ENCODE peak calls at places on chromosomes 7 and 10, in four cellular contexts. Y is uterus, H is transverse colon, L is endothelial cell of umbilical vein. F is an unnamed sample. For H3K36me3, the result is how much of the 10 kb centered on the place peaks cover.

GRCh38 chr10:6203331-6204062 is 765 bp downstream of the PFKFB3 start:
- DNase-seq in H (peak), Y (peak), L (peak), F (peak)

GRCh38 chr10:133160813-133161471 is 923 bp downstream of the KNDC1 start:
- DNase-seq in L (no peak), H (no peak), Y (peak), F (no peak)

GRCh38 chr10:104036518-104037260 is 49.0 kb downstream of the COL17A1 start:
- DNase-seq in H (no peak), L (no peak), Y (no peak), F (no peak)

GRCh38 chr7:16695621-16696237 is 49.7 kb downstream of the BZW2 start:
- DNase-seq in H (peak), Y (no peak), L (peak), F (peak)

GRCh38 chr10:24762161-24762924 is 38.7 kb upstream of the ARHGAP21 start:
- DNase-seq in Y (no peak), L (peak), H (no peak), F (no peak)

GRCh38 chr10:14750900-14751575 is 23.7 kb downstream of the FAM107B start:
- DNase-seq in L (no peak), H (peak), Y (peak), F (no peak)

GRCh38 chr7:6271091-6271658 is 1.2 kb downstream of the CYTH3 start:
- DNase-seq in Y (peak), L (peak), H (peak), F (peak)

GRCh38 chr7:120402368-120402767 is 129.4 kb downstream of the KCND2 start:
- DNase-seq in L (peak), H (no peak), Y (no peak), F (no peak)

GRCh38 chr7:65827366-65827765 is 45.5 kb upstream of the VKORC1L1 start:
- DNase-seq in L (no peak), H (no peak), Y (no peak), F (no peak)

GRCh38 chr7:79877874-79878465 is 256.7 kb upstream of the GNAI1 start:
- DNase-seq in L (no peak), Y (no peak), H (no peak), F (no peak)

GRCh38 chr10:124735491-124736286 is 8.5 kb downstream of the FAM53B start:
- DNase-seq in H (no peak), L (no peak), Y (no peak), F (no peak)

GRCh38 chr10:131844546-131845084 is 56.2 kb upstream of the PPP2R2D start:
- DNase-seq in H (no peak), Y (no peak), L (no peak), F (no peak)

GRCh38 chr10:118907051-118907450 is 122.5 kb upstream of the NANOS1 start:
- DNase-seq in H (no peak), L (no peak), Y (no peak), F (no peak)

GRCh38 chr7:83457022-83457892 is 191.7 kb downstream of the SEMA3E start:
- DNase-seq in H (no peak), L (no peak), Y (no peak), F (no peak)

GRCh38 chr7:3636131-3636860 is 335.2 kb downstream of the SDK1 start:
- DNase-seq in L (no peak), H (no peak), Y (no peak), F (no peak)

GRCh38 chr7:143193880-143194279 is 10.7 kb downstream of the TAS2R39 start:
- DNase-seq in L (no peak), H (no peak), Y (no peak), F (no peak)

GRCh38 chr10:50416885-50417284 is 165.6 kb upstream of the ASAH2 start:
- DNase-seq in Y (no peak), L (no peak), H (no peak), F (no peak)

GRCh38 chr7:134737561-134738353 is 41.7 kb upstream of the CALD1 start:
- DNase-seq in L (peak), H (no peak), Y (no peak), F (no peak)

GRCh38 chr10:102230861-102231356 is 4.8 kb downstream of the ELOVL3 start:
- DNase-seq in L (no peak), Y (peak), H (peak), F (peak)

GRCh38 chr7:55366461-55367138 is 1.5 kb downstream of the LANCL2 start:
- DNase-seq in Y (no peak), H (no peak), L (no peak), F (no peak)

GRCh38 chr7:106061301-106061979 is 50.7 kb downstream of the SYPL1 start:
- DNase-seq in H (no peak), L (no peak), Y (no peak), F (no peak)

GRCh38 chr10:131453772-131454634 is 142.5 kb upstream of the TCERG1L start:
- DNase-seq in Y (peak), L (no peak), H (peak), F (peak)

GRCh38 chr7:91156326-91156725 is 107.9 kb upstream of the FZD1 start:
- DNase-seq in L (no peak), H (no peak), Y (no peak), F (no peak)

GRCh38 chr7:127751062-127751722 is 99.2 kb downstream of the SND1 start:
- DNase-seq in L (no peak), Y (no peak), H (no peak), F (no peak)

GRCh38 chr10:14296081-14296709 is 34.5 kb downstream of the FRMD4A start:
- DNase-seq in H (no peak), L (peak), Y (no peak), F (peak)

GRCh38 chr7:41130596-41131236 is 572.2 kb downstream of the INHBA start:
- DNase-seq in H (no peak), L (no peak), Y (peak), F (no peak)

GRCh38 chr10:118471863-118472262 is 123.6 kb downstream of the PRLHR start:
- DNase-seq in L (no peak), H (no peak), Y (no peak), F (no peak)

GRCh38 chr10:780536-781524 is 91.4 kb upstream of the DIP2C start:
- DNase-seq in H (no peak), Y (no peak), L (no peak), F (no peak)

GRCh38 chr10:31822150-31822549 is 106.5 kb downstream of the ARHGAP12 start:
- DNase-seq in H (no peak), L (no peak), Y (no peak), F (no peak)

GRCh38 chr10:86960003-86960862 is 1.8 kb downstream of the SNCG start:
- DNase-seq in H (peak), L (peak), Y (peak), F (peak)

GRCh38 chr10:35378547-35379210 is 42.4 kb downstream of the CCNY start:
- DNase-seq in Y (no peak), L (peak), H (no peak), F (no peak)

GRCh38 chr7:20330797-20331230 is at the start of gene ITGB8:
- DNase-seq in Y (peak), H (no peak), L (peak), F (no peak)
- TF ChIP-seq POLR2A in Y (no peak), H (no peak), L (no peak), F (peak)

DNA sequence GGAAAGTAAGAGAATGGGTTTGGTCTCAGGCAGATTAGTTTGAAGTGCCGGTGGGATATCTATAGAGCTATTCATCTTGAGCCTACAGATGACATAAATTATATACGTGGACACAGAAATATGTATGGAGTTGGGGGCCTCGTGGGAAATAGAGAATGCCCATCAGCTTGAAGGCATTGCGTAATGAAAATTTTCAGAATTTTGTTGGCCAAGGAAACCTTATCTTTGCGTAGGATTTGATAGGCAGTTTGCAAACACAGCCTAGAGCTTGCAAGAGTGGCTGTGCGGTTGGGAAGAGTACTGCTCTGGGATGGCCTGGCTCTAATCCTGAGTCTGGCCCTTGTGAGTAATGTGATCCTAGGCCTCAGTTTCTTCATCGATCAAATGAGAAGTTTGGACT is 32.3 kb downstream of the MCM10 start:
- DNase-seq in H (no peak), Y (no peak), L (no peak), F (no peak)
- H3K36me3 ChIP-seq in H (under half), Y (under half), L (under half), F (under half)

DNA sequence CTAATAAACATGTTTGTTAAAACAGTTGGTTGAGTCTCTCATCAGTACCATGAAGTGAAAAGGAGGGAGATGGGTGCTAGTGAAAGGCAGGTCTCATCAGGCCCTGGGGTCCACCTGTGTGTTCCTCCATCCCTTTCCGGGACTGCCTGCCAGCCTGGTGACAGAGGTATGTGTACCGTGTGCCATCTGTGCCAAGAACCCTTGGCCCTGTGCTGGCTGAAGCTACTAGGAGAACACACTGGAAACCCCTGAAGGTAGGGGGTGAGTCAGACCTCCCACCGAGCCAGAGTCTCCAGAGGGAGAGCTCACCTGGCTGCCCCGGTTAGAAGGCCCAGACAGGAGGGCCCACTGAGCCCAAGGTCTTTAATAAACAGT is 2.3 kb downstream of the DDIT4 start:
- DNase-seq in L (no peak), H (peak), Y (no peak), F (peak)
- TF ChIP-seq POLR2A in L (no peak), H (peak), Y (no peak), F (no peak)

DNA sequence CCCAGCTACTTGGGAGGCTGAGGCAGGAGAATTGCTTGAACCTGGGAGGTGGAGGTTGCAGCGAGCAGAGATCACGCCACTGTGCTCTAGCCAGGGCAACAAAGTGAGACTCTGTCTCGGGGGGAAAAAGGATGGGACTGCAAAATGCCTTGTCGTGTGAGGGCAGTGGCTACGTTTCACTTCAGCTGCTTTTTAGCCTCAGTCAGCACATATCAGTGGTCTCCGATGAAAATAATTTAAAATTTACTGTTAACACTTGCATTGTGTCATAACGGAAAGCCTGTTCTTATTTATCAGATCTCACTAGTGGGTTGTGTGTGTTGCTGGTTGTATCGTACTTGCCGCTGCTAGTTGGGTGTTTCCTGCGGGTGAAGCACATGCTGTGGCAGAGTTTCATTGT is 61.9 kb downstream of the RBM33 start:
- DNase-seq in L (no peak), H (no peak), Y (no peak), F (no peak)
- H3K36me3 ChIP-seq in L (under half), H (under half), Y (under half), F (under half)